ENCODE peak calls at places on chromosomes 2 and 18, in six cellular contexts. R, Y, S, D, C and X are unnamed samples.

GRCh38 chr2:130786076-130786475 is 30.7 kb downstream of the AMER3 start:
- DNase-seq in D (no peak), Y (no peak), R (no peak), S (no peak), C (no peak), X (no peak)

GRCh38 chr2:195477248-195477995 is 179.6 kb upstream of the SLC39A10 start:
- DNase-seq in C (no peak), Y (no peak), D (no peak), R (peak), S (no peak), X (no peak)

GRCh38 chr2:130840506-130840905 is 3.8 kb downstream of the ARHGEF4 start:
- DNase-seq in D (no peak), Y (no peak), R (no peak), S (no peak), C (no peak), X (no peak)

GRCh38 chr2:183284606-183285005 is 160.4 kb downstream of the NUP35 start:
- DNase-seq in R (peak), D (no peak), S (no peak), Y (no peak), C (no peak), X (no peak)

GRCh38 chr2:129923265-129924141 is 56.0 kb upstream of the RAB6C start:
- DNase-seq in Y (peak), S (peak), C (peak), D (peak), R (peak), X (peak)

GRCh38 chr18:6920099-6920955 is 190.8 kb downstream of the ARHGAP28 start:
- DNase-seq in C (no peak), S (peak), D (peak), R (peak), Y (peak), X (no peak)

GRCh38 chr2:209471037-209471436 is 47.2 kb downstream of the MAP2 start:
- DNase-seq in S (no peak), D (no peak), Y (no peak), C (no peak), R (peak), X (no peak)

GRCh38 chr2:69588403-69588802 is 55.1 kb downstream of the AAK1 start:
- DNase-seq in Y (no peak), C (no peak), S (no peak), D (no peak), R (no peak), X (no peak)

GRCh38 chr2:10256031-10256524 is 46.6 kb upstream of the HPCAL1 start:
- DNase-seq in Y (no peak), D (peak), C (no peak), S (no peak), R (no peak), X (no peak)

GRCh38 chr2:150625300-150625699 is 137.8 kb upstream of the RND3 start:
- DNase-seq in D (no peak), S (no peak), C (no peak), R (peak), Y (no peak), X (no peak)

GRCh38 chr2:99425022-99425421 is 64.8 kb downstream of the REV1 start:
- DNase-seq in D (no peak), R (peak), C (no peak), S (no peak), Y (no peak), X (no peak)

GRCh38 chr2:84862006-84862405 is 18.9 kb downstream of the TRABD2A start:
- DNase-seq in C (no peak), R (no peak), Y (no peak), D (no peak), S (no peak), X (no peak)

GRCh38 chr2:238636269-238637073 is 209.7 kb downstream of the ASB1 start:
- DNase-seq in R (peak), Y (no peak), D (no peak), S (no peak), C (no peak), X (peak)

GRCh38 chr2:151262629-151263028 is 966 bp upstream of the RBM43 start:
- DNase-seq in D (no peak), Y (no peak), S (no peak), C (no peak), R (no peak), X (no peak)

GRCh38 chr18:74895686-74896085 is 298.0 kb downstream of the ZNF407 start:
- DNase-seq in R (no peak), S (peak), D (no peak), C (no peak), Y (no peak), X (no peak)

GRCh38 chr2:169767243-169767888 is 31.3 kb upstream of the SSB start:
- DNase-seq in C (peak), R (peak), S (peak), Y (no peak), D (peak), X (peak)

GRCh38 chr2:84891355-84892010 is 10.6 kb upstream of the TRABD2A start:
- DNase-seq in S (no peak), Y (no peak), R (no peak), C (no peak), D (no peak), X (no peak)

GRCh38 chr2:19747310-19748072 is 154.3 kb downstream of the TTC32 start:
- DNase-seq in S (no peak), R (peak), C (no peak), Y (no peak), D (no peak), X (no peak)